ENCODE peak calls at places on chromosomes 3 and 15, in four cellular contexts. X, Q, J and F are unnamed samples.

GRCh38 chr3:52440249-52440551 is 4.7 kb downstream of the SEMA3G start:
- DNase-seq in Q (no peak), X (no peak), J (no peak), F (no peak)

GRCh38 chr3:125055913-125056705 is at the start of gene HEG1:
- DNase-seq in X (peak; percentile 92), J (peak; percentile 54), Q (peak; percentile 80), F (peak; percentile 79)

GRCh38 chr15:63971427-63971805 is 74.9 kb downstream of the DAPK2 start:
- DNase-seq in Q (no peak), J (peak; percentile 29), X (no peak), F (no peak)

GRCh38 chr3:193946945-193947344 is 189.0 kb upstream of the HES1 start:
- DNase-seq in J (no peak), X (no peak), Q (no peak), F (no peak)

GRCh38 chr3:37825744-37826143 is 35.9 kb upstream of the CTDSPL start:
- DNase-seq in J (no peak), X (no peak), Q (no peak), F (no peak)

GRCh38 chr3:176554791-176555330 is 642.4 kb downstream of the TBL1XR1 start:
- DNase-seq in X (no peak), Q (no peak), J (no peak), F (no peak)

GRCh38 chr15:101035611-101036010 is 116.5 kb downstream of the LRRK1 start:
- DNase-seq in Q (no peak), X (no peak), J (no peak), F (no peak)

GRCh38 chr3:122941233-122942206 is 86.0 kb downstream of the SEMA5B start:
- DNase-seq in X (no peak), J (no peak), Q (no peak), F (no peak)

GRCh38 chr3:156259896-156260788 is 139.8 kb downstream of the KCNAB1 start:
- DNase-seq in Q (no peak), J (no peak), X (no peak), F (no peak)

GRCh38 chr15:35481992-35482391 is 64.0 kb downstream of the DPH6 start:
- DNase-seq in J (no peak), X (peak; percentile 10), Q (no peak), F (peak; percentile 62)

GRCh38 chr3:148697311-148698189 is at the start of gene AGTR1:
- DNase-seq in J (no peak), Q (peak; percentile 78), X (peak; percentile 40), F (peak; percentile 74)

GRCh38 chr15:101541501-101542292 is 52.2 kb upstream of the PCSK6 start:
- DNase-seq in X (no peak), J (no peak), Q (no peak), F (no peak)

GRCh38 chr3:187013080-187013838 is 82.9 kb downstream of the ST6GAL1 start:
- DNase-seq in J (no peak), Q (no peak), X (no peak), F (no peak)

GRCh38 chr15:68582864-68583263 is 4.1 kb downstream of the CORO2B start:
- DNase-seq in Q (no peak), X (no peak), J (no peak), F (no peak)

GRCh38 chr15:43218908-43219706 is 1.7 kb downstream of the EPB42 start:
- DNase-seq in X (no peak), Q (no peak), J (no peak), F (peak; percentile 44)

GRCh38 chr3:24550588-24550987 is 55.9 kb upstream of the THRB start:
- DNase-seq in Q (no peak), J (no peak), X (no peak), F (no peak)

GRCh38 chr15:69475769-69476358 is 23.2 kb downstream of the RPLP1 start:
- DNase-seq in J (peak; percentile 73), X (peak; percentile 80), Q (peak; percentile 92), F (peak; percentile 89)

GRCh38 chr15:63586790-63587189 is 10.4 kb upstream of the FBXL22 start:
- DNase-seq in Q (no peak), J (no peak), X (no peak), F (no peak)